ENCODE peak calls at places on chromosomes 5 and 9, in nine cellular contexts. H is stimulated activated CD4-positive, alpha-beta T cell treated with anti-CD3 and anti-CD28 coated beads, Interleukin-1b, Interleukin-23, amount 100 ng/mL, for 24 hours; V is AG08396; T is GM12892; P is head of caudate nucleus; F is NCI-H524; W is thoracic aorta; C is HAP-1; Y is GM23338. O is an unnamed sample.
A peak's percentile ranks its signal among the peaks of the same experiment; 100 is the strongest.

GRCh38 chr5:31986101-31986500 is 188.0 kb downstream of the GOLPH3 start:
- DNase-seq in W (no peak), Y (no peak), P (no peak), C (peak; percentile 93), H (no peak), V (no peak), F (no peak), T (no peak), O (no peak)

GRCh38 chr5:173123416-173123815 is 20.9 kb upstream of the BNIP1 start:
- DNase-seq in F (no peak), C (no peak), W (no peak), T (no peak), P (no peak), H (no peak), V (peak; percentile 45), Y (no peak), O (no peak)

GRCh38 chr5:74570250-74570649 is 70.3 kb downstream of the ENC1 start:
- DNase-seq in W (no peak), Y (no peak), F (no peak), H (no peak), T (no peak), V (no peak), C (no peak), P (no peak), O (no peak)

GRCh38 chr9:92298036-92298435 is 4.5 kb upstream of the IARS1 start:
- DNase-seq in Y (no peak), V (no peak), C (no peak), H (no peak), T (no peak), P (no peak), F (no peak), W (no peak), O (no peak)

GRCh38 chr9:122309861-122310260 is 45.2 kb downstream of the MRRF start:
- DNase-seq in P (no peak), C (no peak), V (no peak), H (no peak), T (no peak), F (no peak), W (no peak), Y (no peak), O (no peak)

GRCh38 chr9:32378496-32378895 is 5.9 kb upstream of the ACO1 start:
- DNase-seq in Y (peak; percentile 86), F (peak; percentile 75), C (peak; percentile 81), H (no peak), V (peak; percentile 69), P (peak; percentile 52), T (no peak), W (no peak), O (peak; percentile 52)

GRCh38 chr5:143889986-143890385 is 78.0 kb downstream of the HMHB1 start:
- DNase-seq in P (no peak), W (no peak), V (peak; percentile 43), C (no peak), H (no peak), Y (no peak), T (no peak), F (no peak), O (peak; percentile 65)

GRCh38 chr5:178377583-178378270 is 145.1 kb upstream of the PHYKPL start:
- DNase-seq in H (no peak), C (no peak), Y (no peak), F (no peak), V (no peak), T (no peak), W (no peak), P (no peak), O (no peak)

GRCh38 chr5:79552984-79553383 is 39.0 kb upstream of the HOMER1 start:
- DNase-seq in W (no peak), V (no peak), H (no peak), F (peak; percentile 18), P (no peak), Y (no peak), C (no peak), T (no peak), O (no peak)

GRCh38 chr9:88831783-88832407 is 159.4 kb upstream of the S1PR3 start:
- DNase-seq in T (no peak), W (no peak), V (no peak), Y (peak; percentile 48), F (no peak), P (no peak), C (no peak), H (no peak), O (no peak)

GRCh38 chr5:137126829-137127228 is 372.3 kb downstream of the SPOCK1 start:
- DNase-seq in T (no peak), C (peak; percentile 28), P (no peak), Y (no peak), F (no peak), W (no peak), H (no peak), V (no peak), O (no peak)

GRCh38 chr5:34977934-34978616 is 48.7 kb downstream of the DNAJC21 start:
- DNase-seq in T (no peak), V (no peak), W (no peak), Y (no peak), F (no peak), H (no peak), P (no peak), C (no peak), O (no peak)

GRCh38 chr5:139658928-139659667 is 10.9 kb downstream of the CXXC5 start:
- DNase-seq in Y (peak; percentile 57), C (no peak), F (peak; percentile 17), T (no peak), W (no peak), P (peak; percentile 41), H (no peak), V (peak; percentile 73), O (no peak)

GRCh38 chr9:6552033-6552737 is 93.3 kb downstream of the GLDC start:
- DNase-seq in V (peak; percentile 20), W (no peak), H (no peak), Y (peak; percentile 33), P (no peak), C (no peak), F (peak; percentile 87), T (no peak), O (peak; percentile 18)

GRCh38 chr5:174235226-174235992 is 189.9 kb downstream of the NSG2 start:
- DNase-seq in F (no peak), P (peak; percentile 81), V (no peak), H (no peak), Y (no peak), C (no peak), T (no peak), W (no peak), O (no peak)

GRCh38 chr5:170403675-170404074 is 14.5 kb upstream of the KCNMB1 start:
- DNase-seq in T (no peak), V (no peak), W (no peak), H (no peak), C (no peak), P (no peak), F (no peak), Y (peak; percentile 71), O (no peak)

GRCh38 chr5:110268985-110269384 is 457.5 kb downstream of the TMEM232 start:
- DNase-seq in P (no peak), F (no peak), H (no peak), W (no peak), V (no peak), T (no peak), C (no peak), Y (no peak), O (no peak)

GRCh38 chr5:185095-186070 is 5.9 kb upstream of the LRRC14B start:
- DNase-seq in C (no peak), F (no peak), Y (no peak), T (no peak), V (no peak), H (no peak), P (no peak), W (no peak), O (no peak)

GRCh38 chr9:129109504-129109903 is 1.1 kb downstream of the CRAT start:
- DNase-seq in P (no peak), H (no peak), W (no peak), C (no peak), V (no peak), F (peak; percentile 24), Y (peak; percentile 58), T (no peak), O (no peak)

GRCh38 chr5:53424691-53425597 is 55.5 kb upstream of the FST start:
- DNase-seq in C (peak; percentile 7), H (no peak), F (no peak), Y (peak; percentile 19), W (no peak), V (no peak), T (no peak), P (no peak), O (no peak)

GRCh38 chr9:69421908-69422801 is 97.1 kb downstream of the ENTREP1 start:
- DNase-seq in F (peak; percentile 38), P (peak; percentile 88), T (peak; percentile 52), H (peak; percentile 16), W (no peak), V (peak; percentile 83), C (peak; percentile 43), Y (peak; percentile 90), O (peak; percentile 28)

GRCh38 chr9:7542648-7543165 is 256.9 kb downstream of the DMAC1 start:
- DNase-seq in T (no peak), H (no peak), W (no peak), V (no peak), P (peak; percentile 43), C (no peak), F (peak; percentile 83), Y (peak; percentile 44), O (no peak)

GRCh38 chr9:479951-480350 is 265.3 kb downstream of the DOCK8 start:
- DNase-seq in T (no peak), H (no peak), Y (no peak), C (no peak), V (no peak), W (no peak), F (no peak), P (no peak), O (no peak)

GRCh38 chr5:34053133-34053532 is 10.1 kb upstream of the C1QTNF3 start:
- DNase-seq in Y (no peak), V (peak; percentile 75), C (no peak), F (no peak), P (no peak), T (no peak), H (no peak), W (no peak), O (peak; percentile 68)

GRCh38 chr9:28810375-28811075 is 1237.2 kb upstream of the C9orf72 start:
- DNase-seq in V (no peak), P (no peak), F (no peak), W (no peak), H (no peak), T (no peak), Y (no peak), C (no peak), O (no peak)

GRCh38 chr5:527646-528591 is 3.7 kb upstream of the SLC9A3 start:
- DNase-seq in H (no peak), F (no peak), P (no peak), T (peak; percentile 58), V (no peak), W (no peak), Y (peak; percentile 68), C (no peak), O (no peak)

GRCh38 chr9:126642839-126643238 is 29.1 kb downstream of the LMX1B start:
- DNase-seq in W (no peak), P (no peak), F (peak; percentile 75), T (no peak), Y (no peak), H (no peak), C (no peak), V (no peak), O (no peak)

GRCh38 chr5:173016621-173017046 is 33.1 kb downstream of the ATP6V0E1 start:
- DNase-seq in F (no peak), T (no peak), C (no peak), W (no peak), V (peak; percentile 42), Y (peak; percentile 28), P (no peak), H (no peak), O (peak; percentile 61)

GRCh38 chr5:177349762-177350161 is 1.7 kb downstream of the LMAN2 start:
- DNase-seq in V (no peak), T (no peak), H (no peak), C (no peak), F (no peak), Y (no peak), P (no peak), W (no peak), O (no peak)

GRCh38 chr9:82170871-82171270 is 182.3 kb downstream of the SPATA31D1 start:
- DNase-seq in C (no peak), P (no peak), F (no peak), H (no peak), V (no peak), Y (no peak), T (no peak), W (no peak), O (no peak)

GRCh38 chr5:180522350-180522749 is 28.2 kb downstream of the CNOT6 start:
- DNase-seq in T (no peak), W (no peak), C (no peak), P (no peak), H (no peak), F (no peak), V (no peak), Y (no peak), O (no peak)